ENCODE peak calls at places on chromosomes 2 and 18, in four cellular contexts. W is HL-60, L is B cell, S is IMR-90. K is an unnamed sample.

GRCh38 chr2:155310589-155310988 is 612.1 kb downstream of the KCNJ3 start:
- DNase-seq in W (no peak), L (no peak), S (no peak), K (no peak)

GRCh38 chr2:105405291-105405690 is 6.4 kb upstream of the FHL2 start:
- DNase-seq in W (no peak), L (no peak), S (peak; percentile 77), K (no peak)

GRCh38 chr18:32368170-32368569 is 102.5 kb downstream of the GAREM1 start:
- DNase-seq in W (no peak), L (no peak), S (no peak), K (no peak)

GRCh38 chr2:82314836-82315472 is 2010.4 kb upstream of the LRRTM1 start:
- DNase-seq in W (no peak), L (no peak), S (no peak), K (no peak)

GRCh38 chr2:166593403-166593802 is 99.4 kb upstream of the SCN7A start:
- DNase-seq in W (no peak), L (no peak), S (peak; percentile 96), K (no peak)

GRCh38 chr2:24435391-24436316 is 55.4 kb upstream of the NCOA1 start:
- DNase-seq in W (no peak), L (no peak), S (peak; percentile 65), K (no peak)

GRCh38 chr2:172525601-172526000 is 30.3 kb upstream of the PDK1 start:
- DNase-seq in W (no peak), L (no peak), S (no peak), K (no peak)

GRCh38 chr2:96108578-96109561 is 7.5 kb downstream of the ADRA2B start:
- DNase-seq in W (no peak), L (no peak), S (no peak), K (no peak)

GRCh38 chr18:51196116-51196810 is 1.2 kb downstream of the MEX3C start:
- DNase-seq in W (peak; percentile 50), L (peak; percentile 44), S (peak; percentile 15), K (peak; percentile 64)

GRCh38 chr2:194087569-194087968 is 1569.5 kb upstream of the SLC39A10 start:
- DNase-seq in W (no peak), L (no peak), S (no peak), K (no peak)

GRCh38 chr2:86764661-86765307 is 25.9 kb downstream of the CD8A start:
- DNase-seq in W (peak; percentile 36), L (peak; percentile 53), S (peak; percentile 49), K (no peak)

GRCh38 chr18:47118986-47119385 is 31.3 kb downstream of the HDHD2 start:
- DNase-seq in W (no peak), L (no peak), S (peak; percentile 65), K (no peak)

GRCh38 chr18:42564761-42565160 is 550.7 kb downstream of the RIT2 start:
- DNase-seq in W (no peak), L (no peak), S (no peak), K (no peak)

GRCh38 chr2:33104052-33104623 is 157.4 kb downstream of the LTBP1 start:
- DNase-seq in W (no peak), L (no peak), S (peak; percentile 73), K (no peak)

GRCh38 chr2:54589340-54590215 is 133.5 kb downstream of the SPTBN1 start:
- DNase-seq in W (peak; percentile 59), L (no peak), S (peak; percentile 70), K (no peak)

GRCh38 chr2:165794520-165794882 is 454 bp upstream of the GALNT3 start:
- DNase-seq in W (peak; percentile 93), L (peak; percentile 84), S (peak; percentile 45), K (peak; percentile 64)

DNA sequence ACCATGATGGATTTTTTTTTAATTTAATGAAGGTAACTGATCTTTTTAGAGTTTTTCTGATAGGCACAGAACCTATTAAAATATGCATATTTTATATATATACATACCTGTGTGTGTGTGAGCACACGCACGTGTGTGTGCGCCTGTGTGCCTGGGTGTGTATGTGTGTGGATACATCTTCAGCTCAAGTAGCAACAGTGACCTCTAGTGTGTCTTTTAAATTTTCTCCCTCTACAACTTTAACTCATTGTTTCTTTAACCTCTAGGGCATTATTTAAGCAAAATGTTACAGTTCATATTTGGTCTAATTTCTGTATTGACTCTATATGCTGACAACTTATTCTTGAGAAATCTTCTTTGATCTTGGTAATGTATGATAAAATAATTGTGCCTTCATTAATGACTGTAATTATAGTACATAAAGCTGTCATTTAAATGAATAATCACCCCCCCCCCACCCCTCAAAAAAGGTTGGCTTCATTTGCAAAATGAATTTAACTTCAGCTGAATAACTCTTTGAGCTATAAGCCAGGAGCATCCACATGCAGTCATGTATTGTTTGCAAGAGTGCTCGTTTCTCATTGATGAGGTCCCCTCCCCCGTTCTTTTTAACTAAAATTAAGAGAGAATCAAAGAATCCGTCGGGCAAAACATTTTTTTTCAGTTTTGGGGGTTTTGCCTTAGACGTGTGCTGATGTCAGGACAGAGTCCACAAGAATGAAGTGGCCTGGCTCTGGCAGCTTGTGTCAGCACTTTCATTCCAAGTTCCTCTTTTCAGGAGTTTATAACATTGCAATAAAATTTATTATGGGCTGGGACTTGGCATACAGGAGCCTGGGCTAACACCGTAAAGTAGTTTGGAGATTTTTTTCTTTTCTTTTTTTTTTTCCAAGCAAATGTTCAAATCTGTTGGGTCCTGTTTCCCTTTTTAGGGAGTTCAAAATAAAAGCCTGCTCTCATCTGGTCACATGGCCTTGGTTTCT is 80.0 kb downstream of the ETAA1 start:
- DNase-seq in W (no peak), L (no peak), S (peak; percentile 81), K (no peak)
- TF ChIP-seq CTCF in W (no peak), L (no peak), S (peak; percentile 68), K (no peak)

GRCh38 chr2:214800180-214800579 is 9.3 kb downstream of the BARD1 start:
- DNase-seq in W (no peak), L (no peak), S (no peak), K (no peak)
- TF ChIP-seq CTCF in W (no peak), L (no peak), S (no peak), K (no peak)

DNA sequence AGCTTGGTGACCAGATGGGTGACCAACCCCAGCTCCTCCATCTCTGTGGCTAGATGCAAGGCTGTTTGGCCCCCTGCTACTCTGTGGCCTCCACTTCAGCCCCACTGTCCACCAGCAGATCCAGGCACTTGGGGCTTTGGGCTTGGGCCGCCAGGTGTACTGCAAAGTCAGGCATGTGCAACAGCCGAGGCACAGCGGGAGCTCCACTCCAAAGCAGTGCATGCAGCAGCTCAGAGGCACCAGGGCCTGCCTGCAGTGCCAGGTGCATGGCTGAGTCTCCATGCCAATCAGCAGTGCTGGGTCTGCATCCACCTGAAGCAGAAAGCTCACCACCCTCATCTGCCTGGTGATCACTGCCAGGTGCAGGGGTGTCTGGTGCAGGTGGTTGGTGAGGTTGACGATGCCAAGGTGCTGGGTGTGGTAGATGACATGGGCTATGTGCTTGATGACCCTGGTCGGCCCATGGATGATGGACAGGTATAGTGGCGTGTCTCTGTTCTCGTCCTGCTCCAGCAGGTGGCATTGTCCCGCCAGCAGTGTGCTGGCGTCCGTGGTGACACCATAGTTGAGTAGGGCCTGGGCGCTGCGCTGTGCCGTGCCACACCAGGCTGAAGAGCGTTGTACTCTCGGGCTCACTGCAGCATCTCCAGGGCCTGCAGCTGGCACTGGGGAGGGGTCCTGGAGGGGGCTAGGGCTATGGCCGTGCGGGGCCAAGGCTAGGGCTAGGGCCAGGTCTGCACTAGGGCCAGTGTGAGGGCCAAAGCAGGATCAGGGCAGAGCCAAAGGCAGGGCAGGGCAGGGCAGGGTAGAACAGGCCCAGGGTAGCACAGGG is 1.0 kb upstream of the ANKRD62 start:
- DNase-seq in W (peak; percentile 36), L (no peak), S (no peak), K (no peak)
- TF ChIP-seq CTCF in W (no peak), L (no peak), S (no peak), K (no peak)

DNA sequence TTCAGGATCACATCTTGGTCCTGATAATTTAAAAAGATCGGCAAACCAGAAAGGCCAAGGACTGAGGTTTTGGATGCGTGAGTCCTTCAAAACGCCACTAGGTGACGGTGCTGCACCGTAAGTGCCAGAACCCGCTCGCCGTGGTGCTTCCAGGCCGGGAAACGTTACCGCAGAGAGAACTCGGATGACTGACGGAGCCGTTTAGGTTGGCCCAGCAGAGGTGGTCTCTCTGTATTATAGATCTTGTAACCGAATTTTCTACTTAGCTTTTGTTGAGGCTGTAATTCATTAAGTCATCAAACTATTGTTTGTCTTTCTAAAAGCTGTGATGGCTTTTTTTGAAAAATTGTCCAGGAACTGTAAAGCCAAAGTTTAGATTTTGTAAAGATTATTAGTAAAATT is 39.8 kb upstream of the ADCYAP1 start:
- DNase-seq in W (peak; percentile 74), L (peak; percentile 50), S (peak; percentile 70), K (peak; percentile 44)
- TF ChIP-seq CTCF in W (peak; percentile 100), L (peak; percentile 67), S (peak; percentile 98), K (peak; percentile 97)

GRCh38 chr2:221097568-221097915 is 474.6 kb downstream of the EPHA4 start:
- DNase-seq in W (no peak), L (no peak), S (peak; percentile 92), K (no peak)

GRCh38 chr2:221102896-221103688 is 469.0 kb downstream of the EPHA4 start:
- DNase-seq in W (no peak), L (no peak), S (no peak), K (no peak)

GRCh38 chr2:221103930-221104329 is 468.2 kb downstream of the EPHA4 start:
- DNase-seq in W (no peak), L (no peak), S (no peak), K (no peak)

GRCh38 chr2:221097949-221098348 is 474.2 kb downstream of the EPHA4 start:
- DNase-seq in W (no peak), L (no peak), S (no peak), K (no peak)

GRCh38 chr2:221100467-221101089 is 471.5 kb downstream of the EPHA4 start:
- DNase-seq in W (no peak), L (no peak), S (no peak), K (no peak)
- TF ChIP-seq CTCF in W (no peak), L (no peak), S (peak; percentile 36), K (no peak)

DNA sequence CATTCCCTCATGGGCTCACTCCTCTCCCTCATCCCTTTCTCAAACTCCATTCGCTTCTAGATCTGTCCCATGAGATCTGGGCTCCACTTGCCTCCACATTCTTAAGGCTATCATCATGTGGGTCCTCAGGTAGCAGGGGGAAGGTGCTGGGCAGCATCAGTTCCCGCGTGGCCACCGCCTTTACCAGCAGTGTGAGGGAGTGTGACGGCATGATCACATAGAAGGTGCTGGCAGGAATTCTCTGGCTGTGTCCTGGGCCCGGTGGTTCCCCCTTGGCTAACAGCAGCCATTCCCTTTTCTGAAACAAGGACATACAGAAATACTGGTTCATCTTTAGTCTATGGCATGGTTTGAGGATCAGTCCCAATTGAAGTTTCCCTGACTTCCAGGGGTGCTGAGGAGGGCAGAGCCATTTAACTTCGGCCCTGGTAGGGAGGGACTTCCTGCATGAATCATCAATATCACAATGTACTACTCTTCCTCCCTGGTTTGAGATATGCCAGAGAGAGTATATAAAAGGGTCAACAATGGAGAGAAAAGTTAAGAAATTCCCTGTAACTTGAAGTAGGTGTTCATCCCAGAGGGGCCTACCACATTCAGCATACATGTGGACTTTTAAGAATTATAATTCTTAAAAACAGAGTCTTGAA is 7.7 kb downstream of the DOK1 start:
- DNase-seq in W (no peak), L (no peak), S (no peak), K (no peak)
- TF ChIP-seq CTCF in W (no peak), L (no peak), S (no peak), K (no peak)

DNA sequence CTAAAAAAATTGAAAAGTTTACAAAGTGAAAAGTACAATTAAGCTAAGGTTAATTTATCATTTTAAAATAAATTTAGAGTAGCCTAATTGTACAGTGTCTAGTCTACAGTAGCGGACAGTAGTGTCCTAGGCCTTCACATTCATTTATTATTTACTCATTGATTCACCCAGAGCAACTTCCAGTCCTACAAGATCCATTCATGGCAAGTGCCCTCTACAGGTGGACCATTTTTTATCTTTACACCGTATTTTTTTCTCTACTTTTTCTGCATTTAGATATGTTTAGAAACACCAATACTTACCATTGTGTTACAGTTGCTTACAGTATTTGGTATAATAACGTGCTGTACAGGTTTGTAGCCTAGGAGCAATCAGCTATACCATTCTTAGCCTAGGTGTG is 84.1 kb downstream of the TSN start:
- DNase-seq in W (no peak), L (no peak), S (no peak), K (no peak)
- TF ChIP-seq CTCF in W (no peak), L (no peak), S (no peak), K (no peak)